ENCODE peak calls at places on chromosomes 6 and 20, in six cellular contexts. V is iPS DF 6.9; N is iPS DF 19.7; C is Karpas-422; M is right atrium auricular region; S is CD8-positive, alpha-beta T cell. F is an unnamed sample.

GRCh38 chr6:77620290-77620882 is 32.5 kb upstream of the MEI4 start:
- DNase-seq in N (no peak), V (peak), S (no peak), C (peak), M (no peak), F (peak)

GRCh38 chr6:13165518-13166186 is 162.7 kb downstream of the TBC1D7 start:
- DNase-seq in S (no peak), M (no peak), C (no peak), V (no peak), N (no peak), F (no peak)

GRCh38 chr20:3786126-3786484 is 435 bp downstream of the CENPB start:
- DNase-seq in M (no peak), V (no peak), C (no peak), N (no peak), S (no peak), F (no peak)

GRCh38 chr20:50387218-50387995 is 122.8 kb upstream of the PTPN1 start:
- DNase-seq in V (no peak), N (no peak), C (no peak), M (no peak), S (no peak), F (no peak)

GRCh38 chr20:17481661-17482060 is 49.5 kb downstream of the BFSP1 start:
- DNase-seq in C (no peak), V (no peak), S (no peak), N (no peak), M (peak), F (no peak)

GRCh38 chr20:40727960-40728359 is 38.9 kb upstream of the MAFB start:
- DNase-seq in M (no peak), V (no peak), S (no peak), C (no peak), N (no peak), F (no peak)

GRCh38 chr20:62448038-62448437 is 20.7 kb upstream of the RBBP8NL start:
- DNase-seq in S (no peak), N (no peak), V (no peak), C (peak), M (no peak), F (no peak)

GRCh38 chr6:22194188-22194921 is 102.5 kb downstream of the PRL start:
- DNase-seq in V (no peak), C (no peak), M (no peak), S (no peak), N (no peak), F (no peak)

GRCh38 chr20:37345339-37346231 is at the start of gene SRC:
- DNase-seq in V (no peak), C (peak), M (peak), S (no peak), N (no peak), F (no peak)

F was measured in NAMALWA.